ENCODE peak calls at places on chromosomes 1 and 21, in four cellular contexts. One of them, this sample, is unnamed. For H3K4me1 and H3K27me3, the result is how much of the 10 kb centered on the place peaks cover.

GRCh38 chr1:203328714-203329122 is 22.2 kb downstream of the FMOD start:
- DNase-seq in mesenchymal stem cell: no peak
- DNase-seq in naive thymus-derived CD4-positive, alpha-beta T cell: no peak
- DNase-seq in right lobe of liver: no peak
- DNase-seq in this sample: no peak

GRCh38 chr1:116033322-116033721 is 57.0 kb downstream of the SLC22A15 start:
- DNase-seq in mesenchymal stem cell: no peak
- DNase-seq in naive thymus-derived CD4-positive, alpha-beta T cell: no peak
- DNase-seq in right lobe of liver: no peak
- DNase-seq in this sample: peak

GRCh38 chr1:183070923-183071618 is 47.9 kb downstream of the LAMC1 start:
- DNase-seq in mesenchymal stem cell: peak
- DNase-seq in naive thymus-derived CD4-positive, alpha-beta T cell: no peak
- DNase-seq in right lobe of liver: no peak
- DNase-seq in this sample: no peak

GRCh38 chr1:98046031-98046641 is 125.3 kb upstream of the DPYD start:
- DNase-seq in mesenchymal stem cell: peak
- DNase-seq in naive thymus-derived CD4-positive, alpha-beta T cell: no peak
- DNase-seq in right lobe of liver: peak
- DNase-seq in this sample: no peak

GRCh38 chr1:116161390-116161789 is 50.2 kb downstream of the MAB21L3 start:
- DNase-seq in mesenchymal stem cell: no peak
- DNase-seq in naive thymus-derived CD4-positive, alpha-beta T cell: no peak
- DNase-seq in right lobe of liver: no peak
- DNase-seq in this sample: no peak

GRCh38 chr1:230977781-230978490 is 725 bp downstream of the TTC13 start:
- DNase-seq in mesenchymal stem cell: peak
- DNase-seq in naive thymus-derived CD4-positive, alpha-beta T cell: peak
- DNase-seq in right lobe of liver: peak
- DNase-seq in this sample: no peak

GRCh38 chr1:168099314-168099920 is 37.3 kb downstream of the GPR161 start:
- DNase-seq in mesenchymal stem cell: no peak
- DNase-seq in naive thymus-derived CD4-positive, alpha-beta T cell: no peak
- DNase-seq in right lobe of liver: no peak
- DNase-seq in this sample: no peak

GRCh38 chr1:232377494-232377770 is 252.5 kb downstream of the SIPA1L2 start:
- DNase-seq in mesenchymal stem cell: peak
- DNase-seq in naive thymus-derived CD4-positive, alpha-beta T cell: no peak
- DNase-seq in right lobe of liver: no peak
- DNase-seq in this sample: no peak

GRCh38 chr1:60367522-60367921 is 294.0 kb upstream of the C1orf87 start:
- DNase-seq in mesenchymal stem cell: no peak
- DNase-seq in naive thymus-derived CD4-positive, alpha-beta T cell: no peak
- DNase-seq in right lobe of liver: no peak
- DNase-seq in this sample: no peak

GRCh38 chr1:19552291-19553010 is 67.1 kb upstream of the CAPZB start:
- DNase-seq in mesenchymal stem cell: no peak
- DNase-seq in naive thymus-derived CD4-positive, alpha-beta T cell: no peak
- DNase-seq in right lobe of liver: no peak
- DNase-seq in this sample: no peak

GRCh38 chr1:94726981-94727685 is 93.0 kb upstream of the SLC44A3 start:
- DNase-seq in mesenchymal stem cell: peak
- DNase-seq in naive thymus-derived CD4-positive, alpha-beta T cell: no peak
- DNase-seq in right lobe of liver: no peak
- DNase-seq in this sample: no peak

GRCh38 chr1:84504580-84505021 is 1.6 kb upstream of the SPATA1 start:
- DNase-seq in mesenchymal stem cell: peak
- DNase-seq in naive thymus-derived CD4-positive, alpha-beta T cell: no peak
- DNase-seq in right lobe of liver: no peak
- DNase-seq in this sample: no peak

GRCh38 chr1:59689741-59690140 is 125.0 kb upstream of the HOOK1 start:
- DNase-seq in mesenchymal stem cell: no peak
- DNase-seq in naive thymus-derived CD4-positive, alpha-beta T cell: no peak
- DNase-seq in right lobe of liver: no peak
- DNase-seq in this sample: no peak

GRCh38 chr1:201350884-201351283 is 26.6 kb downstream of the TNNT2 start:
- DNase-seq in mesenchymal stem cell: no peak
- DNase-seq in naive thymus-derived CD4-positive, alpha-beta T cell: no peak
- DNase-seq in right lobe of liver: no peak
- DNase-seq in this sample: no peak

GRCh38 chr1:27594542-27595510 is 9.1 kb downstream of the AHDC1 start:
- DNase-seq in mesenchymal stem cell: peak
- DNase-seq in naive thymus-derived CD4-positive, alpha-beta T cell: no peak
- DNase-seq in right lobe of liver: no peak
- DNase-seq in this sample: no peak

GRCh38 chr1:24437631-24438396 is 22.2 kb downstream of the NIPAL3 start:
- DNase-seq in mesenchymal stem cell: no peak
- DNase-seq in naive thymus-derived CD4-positive, alpha-beta T cell: no peak
- DNase-seq in right lobe of liver: no peak
- DNase-seq in this sample: no peak

GRCh38 chr1:80675469-80675868 is 1125.3 kb upstream of the ADGRL2 start:
- DNase-seq in mesenchymal stem cell: peak
- DNase-seq in naive thymus-derived CD4-positive, alpha-beta T cell: no peak
- DNase-seq in right lobe of liver: no peak
- DNase-seq in this sample: peak

GRCh38 chr1:185528084-185528656 is 206.0 kb upstream of the HMCN1 start:
- DNase-seq in mesenchymal stem cell: no peak
- DNase-seq in naive thymus-derived CD4-positive, alpha-beta T cell: no peak
- DNase-seq in right lobe of liver: no peak
- DNase-seq in this sample: no peak

GRCh38 chr1:94067196-94067595 is 53.8 kb downstream of the ABCA4 start:
- DNase-seq in mesenchymal stem cell: peak
- DNase-seq in naive thymus-derived CD4-positive, alpha-beta T cell: no peak
- DNase-seq in right lobe of liver: peak
- DNase-seq in this sample: no peak

GRCh38 chr1:19759740-19760089 is 40.0 kb downstream of the TMCO4 start:
- DNase-seq in mesenchymal stem cell: no peak
- DNase-seq in naive thymus-derived CD4-positive, alpha-beta T cell: no peak
- DNase-seq in right lobe of liver: no peak
- DNase-seq in this sample: no peak

GRCh38 chr1:228739826-228740225 is 4.5 kb downstream of the RHOU start:
- DNase-seq in mesenchymal stem cell: no peak
- DNase-seq in naive thymus-derived CD4-positive, alpha-beta T cell: no peak
- DNase-seq in right lobe of liver: no peak
- DNase-seq in this sample: no peak

DNA sequence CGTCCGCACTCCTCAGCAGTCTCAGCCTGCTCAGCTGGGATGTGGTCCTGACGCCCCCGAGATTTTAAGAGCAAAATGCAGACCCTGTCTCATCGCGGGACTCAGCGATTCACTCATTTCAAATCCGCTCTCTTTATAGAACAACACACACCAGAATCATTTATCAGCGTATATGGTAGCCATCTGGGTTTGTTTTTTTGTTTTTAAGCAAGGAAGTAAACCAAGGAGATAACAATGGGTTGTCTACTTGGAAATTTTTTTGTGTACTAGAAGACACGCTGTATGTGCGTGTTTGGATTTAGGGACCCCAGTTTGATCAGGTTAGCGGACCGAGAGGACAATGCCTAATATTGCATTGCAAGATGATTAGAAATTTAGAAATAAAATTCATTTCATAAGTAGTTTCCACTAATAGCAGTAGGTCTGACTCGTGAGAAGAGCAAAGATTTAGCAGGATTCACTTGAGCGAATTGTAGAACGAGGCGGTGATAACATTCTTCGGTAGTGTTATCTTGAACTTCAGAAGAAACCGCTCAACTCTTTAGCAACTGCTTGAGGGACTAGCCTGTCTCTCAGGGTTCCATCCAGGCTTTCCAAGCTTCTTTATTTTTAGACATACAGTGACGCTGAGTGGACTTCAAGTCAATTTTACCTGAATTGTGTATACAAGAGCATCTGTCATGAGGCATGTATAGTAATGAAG is 1.3 kb downstream of the GABPA start:
- DNase-seq in mesenchymal stem cell: peak
- DNase-seq in naive thymus-derived CD4-positive, alpha-beta T cell: no peak
- DNase-seq in right lobe of liver: no peak
- DNase-seq in this sample: peak
- H3K4me1 ChIP-seq in mesenchymal stem cell: under half
- H3K4me1 ChIP-seq in naive thymus-derived CD4-positive, alpha-beta T cell: under half
- H3K4me1 ChIP-seq in right lobe of liver: under half
- H3K4me1 ChIP-seq in this sample: under half

GRCh38 chr1:39689635-39690034 is 1.6 kb downstream of the HPCAL4 start:
- DNase-seq in mesenchymal stem cell: no peak
- DNase-seq in naive thymus-derived CD4-positive, alpha-beta T cell: no peak
- DNase-seq in right lobe of liver: no peak
- DNase-seq in this sample: no peak

GRCh38 chr1:39685071-39685470 is 6.2 kb downstream of the HPCAL4 start:
- DNase-seq in mesenchymal stem cell: no peak
- DNase-seq in naive thymus-derived CD4-positive, alpha-beta T cell: no peak
- DNase-seq in right lobe of liver: no peak
- DNase-seq in this sample: no peak

GRCh38 chr1:39689214-39689613 is 2.0 kb downstream of the HPCAL4 start:
- DNase-seq in mesenchymal stem cell: no peak
- DNase-seq in naive thymus-derived CD4-positive, alpha-beta T cell: no peak
- DNase-seq in right lobe of liver: no peak
- DNase-seq in this sample: no peak

GRCh38 chr1:39688706-39689105 is 2.5 kb downstream of the HPCAL4 start:
- DNase-seq in mesenchymal stem cell: no peak
- DNase-seq in naive thymus-derived CD4-positive, alpha-beta T cell: no peak
- DNase-seq in right lobe of liver: no peak
- DNase-seq in this sample: no peak

GRCh38 chr1:39687243-39687642 is 4.0 kb downstream of the HPCAL4 start:
- DNase-seq in mesenchymal stem cell: no peak
- DNase-seq in naive thymus-derived CD4-positive, alpha-beta T cell: no peak
- DNase-seq in right lobe of liver: no peak
- DNase-seq in this sample: no peak
- H3K27me3 ChIP-seq in mesenchymal stem cell: half or more
- H3K27me3 ChIP-seq in naive thymus-derived CD4-positive, alpha-beta T cell: under half
- H3K27me3 ChIP-seq in right lobe of liver: under half
- H3K27me3 ChIP-seq in this sample: half or more

GRCh38 chr1:77509898-77510297 is 172.6 kb downstream of the ZZZ3 start:
- DNase-seq in mesenchymal stem cell: no peak
- DNase-seq in naive thymus-derived CD4-positive, alpha-beta T cell: no peak
- DNase-seq in right lobe of liver: no peak
- DNase-seq in this sample: no peak
- H3K4me1 ChIP-seq in mesenchymal stem cell: under half
- H3K4me1 ChIP-seq in naive thymus-derived CD4-positive, alpha-beta T cell: under half
- H3K4me1 ChIP-seq in right lobe of liver: under half
- H3K4me1 ChIP-seq in this sample: under half

GRCh38 chr1:38228718-38229117 is 182.1 kb upstream of the POU3F1 start:
- DNase-seq in mesenchymal stem cell: no peak
- DNase-seq in naive thymus-derived CD4-positive, alpha-beta T cell: no peak
- DNase-seq in right lobe of liver: no peak
- DNase-seq in this sample: no peak

GRCh38 chr1:38235705-38236104 is 189.1 kb upstream of the POU3F1 start:
- DNase-seq in mesenchymal stem cell: no peak
- DNase-seq in naive thymus-derived CD4-positive, alpha-beta T cell: no peak
- DNase-seq in right lobe of liver: no peak
- DNase-seq in this sample: no peak

GRCh38 chr1:38231941-38232340 is 185.3 kb upstream of the POU3F1 start:
- DNase-seq in mesenchymal stem cell: no peak
- DNase-seq in naive thymus-derived CD4-positive, alpha-beta T cell: no peak
- DNase-seq in right lobe of liver: no peak
- DNase-seq in this sample: no peak
- H3K27me3 ChIP-seq in mesenchymal stem cell: under half
- H3K27me3 ChIP-seq in naive thymus-derived CD4-positive, alpha-beta T cell: under half
- H3K27me3 ChIP-seq in right lobe of liver: under half
- H3K27me3 ChIP-seq in this sample: under half

GRCh38 chr1:54348700-54349021 is 57.5 kb downstream of the SSBP3 start:
- DNase-seq in mesenchymal stem cell: no peak
- DNase-seq in naive thymus-derived CD4-positive, alpha-beta T cell: no peak
- DNase-seq in right lobe of liver: no peak
- DNase-seq in this sample: no peak
- H3K4me1 ChIP-seq in mesenchymal stem cell: under half
- H3K4me1 ChIP-seq in naive thymus-derived CD4-positive, alpha-beta T cell: under half
- H3K4me1 ChIP-seq in right lobe of liver: under half
- H3K4me1 ChIP-seq in this sample: under half

DNA sequence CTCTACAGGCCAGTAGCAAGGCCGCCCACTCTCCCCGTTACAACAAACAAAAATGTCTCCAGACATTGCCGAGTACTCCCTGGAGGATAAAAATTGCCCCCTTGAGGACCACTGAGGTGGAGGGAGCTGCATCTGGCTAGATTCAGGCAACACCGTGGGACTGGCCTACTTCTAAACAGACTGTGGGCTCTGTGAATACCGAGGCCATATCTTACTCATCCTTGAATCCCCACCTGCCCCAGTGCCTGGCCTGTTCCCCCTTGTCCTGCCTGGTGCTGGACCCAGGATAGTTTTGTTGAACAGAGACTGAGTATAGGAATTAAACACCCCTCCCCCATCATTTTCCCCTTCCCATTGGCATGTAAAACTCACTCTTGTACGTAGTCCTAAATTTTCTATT is 110.8 kb downstream of the ACTL8 start:
- DNase-seq in mesenchymal stem cell: no peak
- DNase-seq in naive thymus-derived CD4-positive, alpha-beta T cell: no peak
- DNase-seq in right lobe of liver: no peak
- DNase-seq in this sample: no peak
- H3K27me3 ChIP-seq in mesenchymal stem cell: under half
- H3K27me3 ChIP-seq in naive thymus-derived CD4-positive, alpha-beta T cell: under half
- H3K27me3 ChIP-seq in right lobe of liver: under half
- H3K27me3 ChIP-seq in this sample: under half